ENCODE peak calls at places on chromosomes 1 and 21, in six cellular contexts. E, H, G, Z, F and D are unnamed samples.

GRCh38 chr1:19765623-19766022 is 34.1 kb downstream of the TMCO4 start:
- DNase-seq in E (no peak), H (peak), G (no peak), Z (no peak), F (peak), D (no peak)

GRCh38 chr21:34986561-34987533 is 62.3 kb downstream of the RUNX1 start:
- DNase-seq in E (no peak), H (peak), G (no peak), Z (peak), F (peak), D (no peak)

GRCh38 chr1:59498640-59499039 is 201.7 kb downstream of the FGGY start:
- DNase-seq in E (no peak), H (peak), G (no peak), Z (no peak), F (no peak), D (no peak)

GRCh38 chr1:109621402-109622101 is 1.9 kb downstream of the AMPD2 start:
- DNase-seq in E (no peak), H (peak), G (no peak), Z (no peak), F (no peak), D (no peak)

GRCh38 chr1:125087247-125087646 is 3902.5 kb downstream of the SRGAP2C start:
- DNase-seq in E (no peak), H (no peak), G (no peak), Z (no peak), F (no peak), D (no peak)

GRCh38 chr1:234111458-234112142 is 207.1 kb downstream of the SLC35F3 start:
- DNase-seq in E (peak), H (peak), G (peak), Z (no peak), F (no peak), D (peak)

GRCh38 chr1:77228836-77229235 is 9.6 kb upstream of the PIGK start:
- DNase-seq in E (no peak), H (no peak), G (no peak), Z (no peak), F (no peak), D (no peak)

GRCh38 chr1:94579876-94580294 is 38.3 kb upstream of the F3 start:
- DNase-seq in E (no peak), H (peak), G (no peak), Z (no peak), F (peak), D (no peak)

GRCh38 chr1:214220891-214221290 is 60.1 kb upstream of the SMYD2 start:
- DNase-seq in E (no peak), H (no peak), G (no peak), Z (no peak), F (no peak), D (no peak)

GRCh38 chr1:91623020-91623419 is 122.4 kb downstream of the CDC7 start:
- DNase-seq in E (no peak), H (no peak), G (no peak), Z (no peak), F (no peak), D (no peak)

GRCh38 chr1:204213668-204214662 is at the start of gene GOLT1A:
- DNase-seq in E (peak), H (peak), G (peak), Z (peak), F (peak), D (peak)

GRCh38 chr1:200445213-200445612 is 35.4 kb upstream of the ZNF281 start:
- DNase-seq in E (no peak), H (no peak), G (no peak), Z (no peak), F (peak), D (no peak)

GRCh38 chr1:163069142-163069541 is at the start of gene RGS4:
- DNase-seq in E (peak), H (no peak), G (peak), Z (no peak), F (peak), D (peak)

GRCh38 chr1:83998205-83998598 is 730 bp downstream of the TTLL7 start:
- DNase-seq in E (peak), H (no peak), G (no peak), Z (no peak), F (no peak), D (no peak)

GRCh38 chr1:243970077-243970476 is 81.0 kb upstream of the ZBTB18 start:
- DNase-seq in E (no peak), H (no peak), G (no peak), Z (no peak), F (no peak), D (no peak)

GRCh38 chr21:41947596-41948403 is 6.0 kb downstream of the C2CD2 start:
- DNase-seq in E (peak), H (peak), G (peak), Z (no peak), F (peak), D (peak)

GRCh38 chr21:32474179-32475059 is 61.9 kb downstream of the EVA1C start:
- DNase-seq in E (no peak), H (peak), G (no peak), Z (no peak), F (no peak), D (no peak)

GRCh38 chr1:46508760-46509159 is 19.1 kb downstream of the DMBX1 start:
- DNase-seq in E (no peak), H (peak), G (no peak), Z (no peak), F (peak), D (no peak)

GRCh38 chr1:112144738-112145426 is 155.4 kb upstream of the KCND3 start:
- DNase-seq in E (no peak), H (no peak), G (peak), Z (no peak), F (no peak), D (no peak)

GRCh38 chr1:38817958-38818705 is 41.4 kb downstream of the RRAGC start:
- DNase-seq in E (peak), H (peak), G (peak), Z (peak), F (no peak), D (peak)

GRCh38 chr1:155324717-155325595 is 4.3 kb downstream of the RUSC1 start:
- DNase-seq in E (peak), H (peak), G (peak), Z (no peak), F (peak), D (peak)

GRCh38 chr1:33649759-33650158 is 177.3 kb downstream of the ZSCAN20 start:
- DNase-seq in E (no peak), H (no peak), G (peak), Z (no peak), F (no peak), D (no peak)

GRCh38 chr1:147853391-147853790 is 49.2 kb upstream of the GJA8 start:
- DNase-seq in E (no peak), H (no peak), G (no peak), Z (no peak), F (peak), D (no peak)

GRCh38 chr1:44784094-44785026 is 3.6 kb downstream of the BEST4 start:
- DNase-seq in E (no peak), H (peak), G (no peak), Z (peak), F (no peak), D (no peak)

GRCh38 chr1:151728151-151728711 is 6.9 kb downstream of the RIIAD1 start:
- DNase-seq in E (peak), H (peak), G (no peak), Z (no peak), F (no peak), D (peak)

GRCh38 chr1:206703647-206704046 is 18.9 kb downstream of the MAPKAPK2 start:
- DNase-seq in E (no peak), H (no peak), G (no peak), Z (peak), F (no peak), D (no peak)

GRCh38 chr21:15978158-15978805 is 248.5 kb downstream of the USP25 start:
- DNase-seq in E (no peak), H (no peak), G (no peak), Z (no peak), F (no peak), D (no peak)

GRCh38 chr21:43321111-43321510 is 105.8 kb downstream of the SIK1 start:
- DNase-seq in E (no peak), H (no peak), G (no peak), Z (no peak), F (no peak), D (no peak)

GRCh38 chr21:45920824-45921600 is 60.6 kb upstream of the COL6A1 start:
- DNase-seq in E (no peak), H (peak), G (no peak), Z (no peak), F (peak), D (no peak)

GRCh38 chr1:246068619-246069509 is 438.2 kb downstream of the SMYD3 start:
- DNase-seq in E (no peak), H (peak), G (no peak), Z (no peak), F (no peak), D (no peak)

GRCh38 chr1:43563779-43564616 is 33.3 kb downstream of the PTPRF start:
- DNase-seq in E (peak), H (no peak), G (no peak), Z (no peak), F (no peak), D (peak)

GRCh38 chr1:172351761-172352161 is 68.7 kb upstream of the C1orf105 start:
- DNase-seq in E (no peak), H (no peak), G (no peak), Z (no peak), F (peak), D (no peak)

GRCh38 chr1:201648911-201649775 is 110.2 kb downstream of the NAV1 start:
- DNase-seq in E (no peak), H (peak), G (peak), Z (no peak), F (peak), D (peak)

GRCh38 chr1:154652893-154653292 is 44.9 kb upstream of the ADAR start:
- DNase-seq in E (no peak), H (no peak), G (no peak), Z (no peak), F (no peak), D (no peak)

GRCh38 chr1:230728710-230729392 is 14.9 kb upstream of the AGT start:
- DNase-seq in E (peak), H (no peak), G (no peak), Z (no peak), F (no peak), D (no peak)

GRCh38 chr1:75771978-75772377 is 14.1 kb upstream of the RABGGTB start:
- DNase-seq in E (no peak), H (no peak), G (no peak), Z (no peak), F (no peak), D (no peak)

GRCh38 chr1:87292684-87293493 is 35.8 kb upstream of the LMO4 start:
- DNase-seq in E (peak), H (no peak), G (no peak), Z (peak), F (peak), D (peak)

GRCh38 chr1:93537924-93538323 is 90.0 kb downstream of the FNBP1L start:
- DNase-seq in E (no peak), H (no peak), G (no peak), Z (no peak), F (peak), D (no peak)